ENCODE peak calls at places on chromosomes 11 and 22, in seven cellular contexts. C is breast epithelium, D is left lobe of liver, E is T47D, Z is B cell, S is HS-5, T is NCI-H510A treated with DMSO at 0.1 percent for 48 hours. P is an unnamed sample.

GRCh38 chr22:28864878-28865596 is 18.3 kb upstream of the ZNRF3 start:
- DNase-seq in C (no peak), D (peak; percentile 86), E (no peak), Z (no peak), S (no peak), T (no peak), P (peak; percentile 10)

GRCh38 chr11:26834601-26835000 is 112.7 kb upstream of the SLC5A12 start:
- DNase-seq in C (no peak), D (no peak), E (no peak), Z (no peak), S (no peak), T (no peak), P (no peak)

GRCh38 chr11:45543808-45544422 is 121.5 kb downstream of the CHST1 start:
- DNase-seq in C (no peak), D (no peak), E (peak; percentile 71), Z (no peak), S (no peak), T (no peak), P (peak; percentile 55)

GRCh38 chr11:128532016-128532570 is 55.3 kb downstream of the ETS1 start:
- DNase-seq in C (no peak), D (peak; percentile 71), E (no peak), Z (no peak), S (no peak), T (no peak), P (no peak)

GRCh38 chr11:68686486-68686885 is 2.1 kb downstream of the GAL start:
- DNase-seq in C (no peak), D (no peak), E (no peak), Z (peak; percentile 11), S (no peak), T (no peak), P (no peak)

GRCh38 chr22:25853902-25854301 is 111.9 kb downstream of the MYO18B start:
- DNase-seq in C (no peak), D (no peak), E (no peak), Z (no peak), S (no peak), T (no peak), P (no peak)

GRCh38 chr11:119590651-119591308 is 138.2 kb downstream of the NECTIN1 start:
- DNase-seq in C (peak; percentile 24), D (no peak), E (peak; percentile 95), Z (no peak), S (no peak), T (no peak), P (peak; percentile 27)

GRCh38 chr22:38172016-38172431 is 9.6 kb downstream of the PLA2G6 start:
- DNase-seq in C (no peak), D (no peak), E (no peak), Z (no peak), S (no peak), T (no peak), P (no peak)

GRCh38 chr11:97111559-97111958 is 721.7 kb downstream of the JRKL start:
- DNase-seq in C (no peak), D (no peak), E (no peak), Z (no peak), S (no peak), T (no peak), P (no peak)

GRCh38 chr11:83477772-83478171 is 191.6 kb upstream of the CCDC90B start:
- DNase-seq in C (no peak), D (no peak), E (no peak), Z (no peak), S (no peak), T (no peak), P (no peak)

GRCh38 chr11:100825610-100826009 is 138.5 kb downstream of the ARHGAP42 start:
- DNase-seq in C (no peak), D (no peak), E (no peak), Z (no peak), S (no peak), T (no peak), P (no peak)

GRCh38 chr22:49969751-49970527 is 9.4 kb downstream of the PIM3 start:
- DNase-seq in C (no peak), D (peak; percentile 50), E (no peak), Z (peak; percentile 16), S (no peak), T (no peak), P (peak; percentile 15)

GRCh38 chr11:19368726-19369364 is 128.1 kb upstream of the E2F8 start:
- DNase-seq in C (no peak), D (no peak), E (no peak), Z (no peak), S (peak; percentile 87), T (no peak), P (no peak)

GRCh38 chr11:94193288-94193687 is 64.6 kb downstream of the PANX1 start:
- DNase-seq in C (no peak), D (no peak), E (no peak), Z (no peak), S (peak; percentile 75), T (no peak), P (no peak)

GRCh38 chr11:118752654-118753053 is 38.3 kb downstream of the DDX6 start:
- DNase-seq in C (no peak), D (no peak), E (no peak), Z (no peak), S (no peak), T (no peak), P (no peak)

GRCh38 chr11:120096756-120097191 is 41.1 kb downstream of the TRIM29 start:
- DNase-seq in C (no peak), D (no peak), E (no peak), Z (no peak), S (no peak), T (no peak), P (peak; percentile 69)

GRCh38 chr11:47766363-47767227 is 546 bp downstream of the FNBP4 start:
- DNase-seq in C (peak; percentile 68), D (peak; percentile 71), E (peak; percentile 68), Z (peak; percentile 52), S (peak; percentile 25), T (peak; percentile 19), P (peak; percentile 71)

GRCh38 chr22:44737414-44738346 is 14.7 kb upstream of the ARHGAP8 start:
- DNase-seq in C (no peak), D (no peak), E (no peak), Z (no peak), S (no peak), T (no peak), P (peak; percentile 49)

GRCh38 chr11:134915212-134915611 is 503.2 kb upstream of the B3GAT1 start:
- DNase-seq in C (no peak), D (no peak), E (no peak), Z (no peak), S (no peak), T (no peak), P (no peak)

GRCh38 chr11:86621854-86622253 is 50.6 kb downstream of the ME3 start:
- DNase-seq in C (no peak), D (no peak), E (no peak), Z (no peak), S (no peak), T (peak; percentile 72), P (no peak)

GRCh38 chr11:73931039-73931645 is 19.7 kb upstream of the DNAJB13 start:
- DNase-seq in C (no peak), D (no peak), E (peak; percentile 85), Z (no peak), S (peak; percentile 16), T (peak; percentile 27), P (peak; percentile 80)

GRCh38 chr11:117443269-117444186 is 115.9 kb downstream of the CEP164 start:
- DNase-seq in C (no peak), D (no peak), E (peak; percentile 49), Z (no peak), S (no peak), T (peak; percentile 62), P (peak; percentile 82)

GRCh38 chr11:6655790-6656580 is at the start of gene DCHS1:
- DNase-seq in C (no peak), D (no peak), E (no peak), Z (peak; percentile 80), S (no peak), T (no peak), P (peak; percentile 53)

GRCh38 chr11:115287266-115287665 is 216.9 kb downstream of the CADM1 start:
- DNase-seq in C (no peak), D (no peak), E (no peak), Z (no peak), S (no peak), T (peak; percentile 70), P (no peak)

GRCh38 chr11:101867951-101868350 is 46.9 kb upstream of the CEP126 start:
- DNase-seq in C (no peak), D (no peak), E (no peak), Z (no peak), S (no peak), T (no peak), P (no peak)